ENCODE peak calls at places on chromosomes 12 and 14, in six cellular contexts. One of them, this sample, is unnamed.

GRCh38 chr12:45299132-45299692 is 83.3 kb downstream of the ANO6 start:
- DNase-seq in RWPE2: no peak
- DNase-seq in PC-9: peak
- DNase-seq in fibroblast of pulmonary artery: peak
- DNase-seq in endothelial cell of umbilical vein: peak
- DNase-seq in glutamatergic neuron: no peak
- DNase-seq in this sample: no peak

GRCh38 chr12:70246580-70246979 is 3.3 kb downstream of the CNOT2 start:
- DNase-seq in glutamatergic neuron: no peak
- DNase-seq in fibroblast of pulmonary artery: no peak
- DNase-seq in RWPE2: no peak
- DNase-seq in PC-9: no peak
- DNase-seq in endothelial cell of umbilical vein: no peak
- DNase-seq in this sample: no peak

GRCh38 chr14:80805136-80805535 is 136.4 kb downstream of the CEP128 start:
- DNase-seq in PC-9: no peak
- DNase-seq in endothelial cell of umbilical vein: no peak
- DNase-seq in glutamatergic neuron: no peak
- DNase-seq in fibroblast of pulmonary artery: no peak
- DNase-seq in RWPE2: no peak
- DNase-seq in this sample: no peak

GRCh38 chr12:75488553-75488952 is 8.0 kb downstream of the GLIPR1 start:
- DNase-seq in endothelial cell of umbilical vein: no peak
- DNase-seq in RWPE2: no peak
- DNase-seq in PC-9: no peak
- DNase-seq in fibroblast of pulmonary artery: peak
- DNase-seq in glutamatergic neuron: peak
- DNase-seq in this sample: no peak

GRCh38 chr14:77436042-77436441 is 12.7 kb upstream of the NOXRED1 start:
- DNase-seq in RWPE2: no peak
- DNase-seq in glutamatergic neuron: no peak
- DNase-seq in PC-9: no peak
- DNase-seq in fibroblast of pulmonary artery: no peak
- DNase-seq in endothelial cell of umbilical vein: no peak
- DNase-seq in this sample: no peak

GRCh38 chr14:34971801-34972200 is 11.0 kb upstream of the SRP54 start:
- DNase-seq in glutamatergic neuron: no peak
- DNase-seq in RWPE2: no peak
- DNase-seq in endothelial cell of umbilical vein: peak
- DNase-seq in PC-9: no peak
- DNase-seq in fibroblast of pulmonary artery: no peak
- DNase-seq in this sample: no peak

GRCh38 chr12:40693503-40693863 is 1.2 kb downstream of the CNTN1 start:
- DNase-seq in fibroblast of pulmonary artery: no peak
- DNase-seq in endothelial cell of umbilical vein: no peak
- DNase-seq in glutamatergic neuron: peak
- DNase-seq in RWPE2: no peak
- DNase-seq in PC-9: no peak
- DNase-seq in this sample: no peak

GRCh38 chr12:6312529-6313325 is 2.2 kb downstream of the PLEKHG6 start:
- DNase-seq in endothelial cell of umbilical vein: no peak
- DNase-seq in glutamatergic neuron: peak
- DNase-seq in RWPE2: peak
- DNase-seq in PC-9: peak
- DNase-seq in fibroblast of pulmonary artery: no peak
- DNase-seq in this sample: no peak

GRCh38 chr12:95118138-95118787 is 44.8 kb upstream of the NR2C1 start:
- DNase-seq in RWPE2: no peak
- DNase-seq in fibroblast of pulmonary artery: peak
- DNase-seq in PC-9: peak
- DNase-seq in glutamatergic neuron: no peak
- DNase-seq in endothelial cell of umbilical vein: peak
- DNase-seq in this sample: no peak

GRCh38 chr12:6953417-6954315 is 2.5 kb downstream of the PTPN6 start:
- DNase-seq in RWPE2: no peak
- DNase-seq in endothelial cell of umbilical vein: peak
- DNase-seq in PC-9: no peak
- DNase-seq in fibroblast of pulmonary artery: peak
- DNase-seq in glutamatergic neuron: no peak
- DNase-seq in this sample: no peak

GRCh38 chr14:104697892-104698583 is 8.6 kb downstream of the INF2 start:
- DNase-seq in endothelial cell of umbilical vein: no peak
- DNase-seq in RWPE2: no peak
- DNase-seq in glutamatergic neuron: no peak
- DNase-seq in fibroblast of pulmonary artery: no peak
- DNase-seq in PC-9: no peak
- DNase-seq in this sample: no peak

GRCh38 chr12:88895634-88896033 is 315.4 kb upstream of the KITLG start:
- DNase-seq in fibroblast of pulmonary artery: no peak
- DNase-seq in PC-9: no peak
- DNase-seq in glutamatergic neuron: no peak
- DNase-seq in endothelial cell of umbilical vein: peak
- DNase-seq in RWPE2: no peak
- DNase-seq in this sample: no peak

GRCh38 chr14:39351708-39352107 is 80.5 kb downstream of the FBXO33 start:
- DNase-seq in fibroblast of pulmonary artery: peak
- DNase-seq in PC-9: no peak
- DNase-seq in RWPE2: no peak
- DNase-seq in endothelial cell of umbilical vein: no peak
- DNase-seq in glutamatergic neuron: no peak
- DNase-seq in this sample: no peak

GRCh38 chr12:21526721-21527345 is 737 bp downstream of the SPX start:
- DNase-seq in endothelial cell of umbilical vein: peak
- DNase-seq in PC-9: no peak
- DNase-seq in RWPE2: no peak
- DNase-seq in glutamatergic neuron: no peak
- DNase-seq in fibroblast of pulmonary artery: no peak
- DNase-seq in this sample: no peak

GRCh38 chr14:51780006-51780692 is 80.3 kb upstream of the GNG2 start:
- DNase-seq in fibroblast of pulmonary artery: peak
- DNase-seq in glutamatergic neuron: peak
- DNase-seq in PC-9: no peak
- DNase-seq in RWPE2: no peak
- DNase-seq in endothelial cell of umbilical vein: peak
- DNase-seq in this sample: peak

GRCh38 chr14:102910442-102910841 is 12.0 kb upstream of the AMN start:
- DNase-seq in endothelial cell of umbilical vein: no peak
- DNase-seq in fibroblast of pulmonary artery: no peak
- DNase-seq in glutamatergic neuron: no peak
- DNase-seq in RWPE2: peak
- DNase-seq in PC-9: no peak
- DNase-seq in this sample: no peak

GRCh38 chr12:83954071-83954789 is 958.4 kb downstream of the SLC6A15 start:
- DNase-seq in PC-9: no peak
- DNase-seq in glutamatergic neuron: no peak
- DNase-seq in fibroblast of pulmonary artery: no peak
- DNase-seq in endothelial cell of umbilical vein: no peak
- DNase-seq in RWPE2: no peak
- DNase-seq in this sample: no peak

GRCh38 chr14:61526405-61527312 is 168.7 kb upstream of the HIF1A start:
- DNase-seq in endothelial cell of umbilical vein: peak
- DNase-seq in PC-9: peak
- DNase-seq in glutamatergic neuron: no peak
- DNase-seq in fibroblast of pulmonary artery: no peak
- DNase-seq in RWPE2: no peak
- DNase-seq in this sample: no peak

GRCh38 chr12:64362721-64363305 is 27.7 kb downstream of the C12orf56 start:
- DNase-seq in RWPE2: no peak
- DNase-seq in endothelial cell of umbilical vein: no peak
- DNase-seq in glutamatergic neuron: no peak
- DNase-seq in PC-9: no peak
- DNase-seq in fibroblast of pulmonary artery: no peak
- DNase-seq in this sample: no peak

GRCh38 chr12:77013091-77013490 is 52.3 kb downstream of the E2F7 start:
- DNase-seq in PC-9: no peak
- DNase-seq in glutamatergic neuron: no peak
- DNase-seq in fibroblast of pulmonary artery: no peak
- DNase-seq in RWPE2: no peak
- DNase-seq in endothelial cell of umbilical vein: no peak
- DNase-seq in this sample: no peak

GRCh38 chr12:111064154-111064553 is 143.8 kb upstream of the MYL2 start:
- DNase-seq in RWPE2: no peak
- DNase-seq in endothelial cell of umbilical vein: no peak
- DNase-seq in glutamatergic neuron: no peak
- DNase-seq in fibroblast of pulmonary artery: no peak
- DNase-seq in PC-9: no peak
- DNase-seq in this sample: no peak
- TF ChIP-seq CTCF in RWPE2: no peak
- TF ChIP-seq CTCF in endothelial cell of umbilical vein: no peak
- TF ChIP-seq CTCF in glutamatergic neuron: no peak
- TF ChIP-seq CTCF in fibroblast of pulmonary artery: no peak
- TF ChIP-seq CTCF in PC-9: no peak
- TF ChIP-seq CTCF in this sample: no peak

GRCh38 chr12:44248436-44248835 is 412.6 kb downstream of the TMEM117 start:
- DNase-seq in glutamatergic neuron: no peak
- DNase-seq in PC-9: no peak
- DNase-seq in fibroblast of pulmonary artery: no peak
- DNase-seq in RWPE2: no peak
- DNase-seq in endothelial cell of umbilical vein: no peak
- DNase-seq in this sample: no peak

GRCh38 chr12:44245932-44246331 is 410.1 kb downstream of the TMEM117 start:
- DNase-seq in glutamatergic neuron: no peak
- DNase-seq in endothelial cell of umbilical vein: no peak
- DNase-seq in fibroblast of pulmonary artery: no peak
- DNase-seq in RWPE2: no peak
- DNase-seq in PC-9: no peak
- DNase-seq in this sample: no peak

GRCh38 chr12:44246481-44247105 is 410.7 kb downstream of the TMEM117 start:
- DNase-seq in fibroblast of pulmonary artery: no peak
- DNase-seq in glutamatergic neuron: no peak
- DNase-seq in RWPE2: no peak
- DNase-seq in PC-9: no peak
- DNase-seq in endothelial cell of umbilical vein: no peak
- DNase-seq in this sample: no peak

GRCh38 chr12:44253338-44253856 is 417.5 kb downstream of the TMEM117 start:
- DNase-seq in RWPE2: no peak
- DNase-seq in PC-9: no peak
- DNase-seq in glutamatergic neuron: no peak
- DNase-seq in fibroblast of pulmonary artery: no peak
- DNase-seq in endothelial cell of umbilical vein: no peak
- DNase-seq in this sample: no peak

DNA sequence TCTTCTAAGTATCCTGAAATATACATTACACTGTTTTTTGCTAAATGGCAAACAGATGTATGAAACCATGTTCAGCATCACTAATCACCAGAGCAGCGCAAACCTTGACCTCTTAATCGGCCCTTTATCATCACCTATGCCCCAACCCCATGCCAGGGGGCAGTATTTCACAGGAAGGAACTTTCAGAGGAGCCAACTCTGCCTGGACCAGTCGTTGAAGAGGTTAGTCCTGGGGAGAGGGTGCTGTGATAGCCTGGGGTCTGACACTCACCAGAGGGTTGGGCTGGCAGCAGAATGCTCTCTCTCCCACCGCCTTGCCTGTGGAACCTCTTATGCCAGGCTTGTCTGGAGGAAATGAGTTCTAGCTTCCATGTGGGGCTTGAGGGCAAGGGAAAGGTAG is 411.7 kb downstream of the TMEM117 start:
- DNase-seq in RWPE2: no peak
- DNase-seq in endothelial cell of umbilical vein: no peak
- DNase-seq in glutamatergic neuron: peak
- DNase-seq in PC-9: no peak
- DNase-seq in fibroblast of pulmonary artery: no peak
- DNase-seq in this sample: no peak
- TF ChIP-seq CTCF in RWPE2: no peak
- TF ChIP-seq CTCF in endothelial cell of umbilical vein: no peak
- TF ChIP-seq CTCF in glutamatergic neuron: peak
- TF ChIP-seq CTCF in PC-9: peak
- TF ChIP-seq CTCF in fibroblast of pulmonary artery: no peak
- TF ChIP-seq CTCF in this sample: no peak

GRCh38 chr14:92496458-92496857 is 17.1 kb upstream of the RIN3 start:
- DNase-seq in glutamatergic neuron: no peak
- DNase-seq in endothelial cell of umbilical vein: peak
- DNase-seq in RWPE2: peak
- DNase-seq in PC-9: no peak
- DNase-seq in fibroblast of pulmonary artery: no peak
- DNase-seq in this sample: no peak

GRCh38 chr14:92493024-92493423 is 20.6 kb upstream of the RIN3 start:
- DNase-seq in fibroblast of pulmonary artery: no peak
- DNase-seq in glutamatergic neuron: no peak
- DNase-seq in RWPE2: peak
- DNase-seq in endothelial cell of umbilical vein: no peak
- DNase-seq in PC-9: no peak
- DNase-seq in this sample: no peak

GRCh38 chr14:92493492-92493891 is 20.1 kb upstream of the RIN3 start:
- DNase-seq in endothelial cell of umbilical vein: no peak
- DNase-seq in glutamatergic neuron: no peak
- DNase-seq in RWPE2: peak
- DNase-seq in PC-9: no peak
- DNase-seq in fibroblast of pulmonary artery: no peak
- DNase-seq in this sample: no peak

GRCh38 chr14:92495041-92495440 is 18.5 kb upstream of the RIN3 start:
- DNase-seq in endothelial cell of umbilical vein: no peak
- DNase-seq in glutamatergic neuron: no peak
- DNase-seq in fibroblast of pulmonary artery: peak
- DNase-seq in RWPE2: peak
- DNase-seq in PC-9: no peak
- DNase-seq in this sample: no peak

GRCh38 chr14:92494512-92494911 is 19.1 kb upstream of the RIN3 start:
- DNase-seq in endothelial cell of umbilical vein: no peak
- DNase-seq in fibroblast of pulmonary artery: no peak
- DNase-seq in PC-9: no peak
- DNase-seq in glutamatergic neuron: no peak
- DNase-seq in RWPE2: no peak
- DNase-seq in this sample: no peak
- TF ChIP-seq CTCF in endothelial cell of umbilical vein: no peak
- TF ChIP-seq CTCF in fibroblast of pulmonary artery: no peak
- TF ChIP-seq CTCF in PC-9: no peak
- TF ChIP-seq CTCF in glutamatergic neuron: no peak
- TF ChIP-seq CTCF in RWPE2: no peak
- TF ChIP-seq CTCF in this sample: no peak

GRCh38 chr12:124568431-124569374 is 1.3 kb upstream of the NCOR2 start:
- DNase-seq in fibroblast of pulmonary artery: peak
- DNase-seq in endothelial cell of umbilical vein: no peak
- DNase-seq in glutamatergic neuron: peak
- DNase-seq in PC-9: no peak
- DNase-seq in RWPE2: no peak
- DNase-seq in this sample: no peak

GRCh38 chr12:124569375-124570148 is 2.1 kb upstream of the NCOR2 start:
- DNase-seq in glutamatergic neuron: no peak
- DNase-seq in endothelial cell of umbilical vein: no peak
- DNase-seq in PC-9: no peak
- DNase-seq in RWPE2: no peak
- DNase-seq in fibroblast of pulmonary artery: no peak
- DNase-seq in this sample: no peak

GRCh38 chr12:124567035-124567672 is at the start of gene NCOR2:
- DNase-seq in PC-9: no peak
- DNase-seq in endothelial cell of umbilical vein: no peak
- DNase-seq in RWPE2: no peak
- DNase-seq in fibroblast of pulmonary artery: no peak
- DNase-seq in glutamatergic neuron: peak
- DNase-seq in this sample: no peak

GRCh38 chr12:124566181-124567034 is 1.0 kb downstream of the NCOR2 start:
- DNase-seq in fibroblast of pulmonary artery: peak
- DNase-seq in PC-9: peak
- DNase-seq in glutamatergic neuron: peak
- DNase-seq in RWPE2: no peak
- DNase-seq in endothelial cell of umbilical vein: peak
- DNase-seq in this sample: peak

GRCh38 chr12:124567673-124568373 is 411 bp upstream of the NCOR2 start:
- DNase-seq in fibroblast of pulmonary artery: peak
- DNase-seq in endothelial cell of umbilical vein: peak
- DNase-seq in PC-9: no peak
- DNase-seq in RWPE2: no peak
- DNase-seq in glutamatergic neuron: peak
- DNase-seq in this sample: peak
- TF ChIP-seq CTCF in fibroblast of pulmonary artery: no peak
- TF ChIP-seq CTCF in endothelial cell of umbilical vein: no peak
- TF ChIP-seq CTCF in PC-9: no peak
- TF ChIP-seq CTCF in RWPE2: no peak
- TF ChIP-seq CTCF in glutamatergic neuron: no peak
- TF ChIP-seq CTCF in this sample: no peak

GRCh38 chr14:53946404-53947400 is 9.9 kb downstream of the BMP4 start:
- DNase-seq in RWPE2: no peak
- DNase-seq in PC-9: no peak
- DNase-seq in glutamatergic neuron: peak
- DNase-seq in fibroblast of pulmonary artery: no peak
- DNase-seq in endothelial cell of umbilical vein: no peak
- DNase-seq in this sample: no peak
- TF ChIP-seq CTCF in RWPE2: no peak
- TF ChIP-seq CTCF in PC-9: no peak
- TF ChIP-seq CTCF in glutamatergic neuron: no peak
- TF ChIP-seq CTCF in fibroblast of pulmonary artery: no peak
- TF ChIP-seq CTCF in endothelial cell of umbilical vein: no peak
- TF ChIP-seq CTCF in this sample: no peak